ENCODE peak calls at places on chromosome X, in ten cellular contexts. P is PC-9, E is kidney epithelial cell, F is gastrocnemius medialis, C is BJ, B is PC-3, Z is mucosa of descending colon, U is brain microvascular endothelial cell, T is ovary, X is uterus. A is an unnamed sample.

GRCh38 chrX:69318651-69319305 is 153.5 kb upstream of the PJA1 start:
- DNase-seq in X (no peak), C (no peak), U (no peak), P (no peak), B (no peak), F (no peak), Z (no peak), T (no peak), E (no peak), A (no peak)

GRCh38 chrX:101602077-101602476 is 15.7 kb downstream of the ARMCX6 start:
- DNase-seq in X (no peak), Z (no peak), C (peak), F (no peak), E (no peak), B (no peak), U (no peak), P (no peak), T (no peak), A (no peak)

GRCh38 chrX:75547137-75547536 is 24.3 kb upstream of the ZDHHC15 start:
- DNase-seq in Z (no peak), E (no peak), U (no peak), T (no peak), B (no peak), C (no peak), X (no peak), P (no peak), F (no peak), A (no peak)

GRCh38 chrX:50206753-50207152 is 2.2 kb downstream of the CCNB3 start:
- DNase-seq in P (no peak), F (no peak), X (no peak), Z (no peak), E (no peak), B (no peak), T (no peak), U (no peak), C (no peak), A (no peak)

GRCh38 chrX:23765449-23765848 is 17.5 kb upstream of the SAT1 start:
- DNase-seq in E (no peak), B (peak), C (no peak), P (no peak), U (no peak), F (no peak), Z (no peak), T (no peak), X (no peak), A (no peak)

GRCh38 chrX:134244043-134244442 is 7.1 kb downstream of the CCDC160 start:
- DNase-seq in C (no peak), F (no peak), E (no peak), U (peak), P (peak), B (peak), X (no peak), Z (no peak), T (no peak), A (no peak)

GRCh38 chrX:38638952-38639529 is 77.7 kb downstream of the TSPAN7 start:
- DNase-seq in X (no peak), F (no peak), B (no peak), U (peak), Z (no peak), T (no peak), P (no peak), E (no peak), C (no peak), A (no peak)

GRCh38 chrX:85288992-85289723 is 45.4 kb downstream of the ZNF711 start:
- DNase-seq in X (no peak), B (no peak), Z (no peak), E (no peak), T (no peak), C (no peak), U (no peak), F (no peak), P (no peak), A (no peak)

GRCh38 chrX:140504371-140505324 is at the start of gene SOX3:
- DNase-seq in X (no peak), F (no peak), P (no peak), T (no peak), B (no peak), C (no peak), U (no peak), E (no peak), Z (no peak), A (no peak)

GRCh38 chrX:28693101-28693500 is 105.9 kb downstream of the IL1RAPL1 start:
- DNase-seq in C (no peak), P (no peak), Z (no peak), F (no peak), X (no peak), U (no peak), B (no peak), E (no peak), T (no peak), A (no peak)

GRCh38 chrX:81174286-81174685 is 27.4 kb downstream of the HMGN5 start:
- DNase-seq in P (no peak), X (no peak), T (no peak), U (no peak), E (no peak), F (no peak), C (no peak), B (peak), Z (no peak), A (no peak)

GRCh38 chrX:34859191-34859590 is 83.4 kb upstream of the FAM47B start:
- DNase-seq in E (no peak), P (no peak), Z (no peak), U (no peak), T (no peak), B (no peak), F (no peak), X (no peak), C (no peak), A (no peak)

GRCh38 chrX:44915361-44915868 is 42.4 kb downstream of the KDM6A start:
- DNase-seq in C (no peak), X (no peak), B (no peak), Z (no peak), U (no peak), P (no peak), F (no peak), T (no peak), E (no peak), A (no peak)

GRCh38 chrX:47623540-47624027 is 3.9 kb upstream of the SYN1 start:
- DNase-seq in Z (peak), U (peak), C (no peak), E (peak), X (no peak), T (peak), F (no peak), P (peak), B (no peak), A (peak)

GRCh38 chrX:114889454-114889853 is 128.0 kb downstream of the IL13RA2 start:
- DNase-seq in F (no peak), C (no peak), X (no peak), B (no peak), Z (no peak), E (no peak), U (no peak), P (no peak), T (no peak), A (no peak)

GRCh38 chrX:8737883-8738282 is 5.9 kb upstream of the ANOS1 start:
- DNase-seq in U (no peak), F (no peak), Z (no peak), C (no peak), T (no peak), P (no peak), B (no peak), X (no peak), E (no peak), A (no peak)

GRCh38 chrX:118271770-118272169 is 74.1 kb upstream of the WDR44 start:
- DNase-seq in P (no peak), U (peak), X (no peak), Z (no peak), E (no peak), B (no peak), C (no peak), F (no peak), T (no peak), A (no peak)

GRCh38 chrX:138777230-138777629 is 65.7 kb upstream of the FGF13 start:
- DNase-seq in Z (no peak), X (no peak), F (no peak), C (no peak), U (no peak), P (no peak), T (no peak), E (no peak), B (peak), A (no peak)

GRCh38 chrX:77668391-77669237 is 117.4 kb downstream of the ATRX start:
- DNase-seq in Z (no peak), X (no peak), E (peak), B (peak), F (no peak), C (no peak), P (no peak), U (peak), T (no peak), A (no peak)

GRCh38 chrX:68749426-68749825 is 79.4 kb upstream of the EFNB1 start:
- DNase-seq in P (no peak), U (no peak), Z (no peak), F (no peak), C (no peak), T (no peak), X (no peak), E (no peak), B (no peak), A (no peak)

GRCh38 chrX:67654301-67654700 is 110.5 kb downstream of the AR start:
- DNase-seq in P (no peak), T (no peak), Z (no peak), F (no peak), E (no peak), C (no peak), U (no peak), B (no peak), X (no peak), A (peak)

GRCh38 chrX:118717703-118718391 is 9.6 kb upstream of the IL13RA1 start:
- DNase-seq in E (no peak), Z (no peak), T (no peak), B (no peak), P (no peak), F (no peak), C (no peak), X (no peak), U (no peak), A (no peak)

GRCh38 chrX:109841869-109842579 is 109.0 kb upstream of the ACSL4 start:
- DNase-seq in F (no peak), C (no peak), X (no peak), Z (no peak), U (no peak), P (no peak), T (no peak), B (no peak), E (no peak), A (no peak)

GRCh38 chrX:132815643-132816042 is 142.8 kb downstream of the HS6ST2 start:
- DNase-seq in C (no peak), E (no peak), X (no peak), U (no peak), B (no peak), P (no peak), T (no peak), F (no peak), Z (no peak), A (no peak)

GRCh38 chrX:132615396-132616131 is 126.7 kb upstream of the MBNL3 start:
- DNase-seq in P (no peak), T (peak), X (peak), B (peak), E (no peak), F (no peak), Z (no peak), U (peak), C (no peak), A (peak)

GRCh38 chrX:154750301-154751120 is at the start of gene GAB3:
- DNase-seq in F (no peak), P (no peak), B (peak), E (no peak), C (no peak), T (no peak), Z (peak), X (no peak), U (no peak), A (peak)

GRCh38 chrX:17553451-17553850 is 178.5 kb downstream of the NHS start:
- DNase-seq in T (no peak), P (peak), F (no peak), Z (no peak), X (no peak), B (peak), C (peak), U (peak), E (no peak), A (no peak)

GRCh38 chrX:73683236-73683859 is 120.4 kb downstream of the CHIC1 start:
- DNase-seq in P (no peak), F (no peak), B (peak), X (no peak), U (peak), C (no peak), T (no peak), Z (no peak), E (no peak), A (no peak)

GRCh38 chrX:141176586-141177451 is at the start of gene LDOC1:
- DNase-seq in E (no peak), P (peak), T (peak), B (peak), X (peak), U (peak), F (peak), Z (peak), C (no peak), A (peak)

GRCh38 chrX:99798951-99799350 is 611.1 kb downstream of the PCDH19 start:
- DNase-seq in T (no peak), P (no peak), X (no peak), C (no peak), B (no peak), F (no peak), E (no peak), Z (no peak), U (no peak), A (no peak)

GRCh38 chrX:2595258-2595657 is 94.5 kb upstream of the DHRSX start:
- DNase-seq in X (no peak), U (no peak), T (no peak), F (no peak), Z (no peak), E (no peak), C (peak), P (no peak), B (no peak), A (no peak)

GRCh38 chrX:2679534-2680485 is 11.3 kb upstream of the CD99 start:
- DNase-seq in T (peak), Z (no peak), E (no peak), B (no peak), X (peak), P (no peak), F (no peak), C (no peak), U (no peak), A (no peak)

GRCh38 chrX:119067023-119067739 is 5.6 kb upstream of the CT47C1 start:
- DNase-seq in F (no peak), P (peak), Z (no peak), T (peak), B (peak), C (no peak), E (no peak), U (peak), X (peak), A (peak)

GRCh38 chrX:65706041-65706828 is 38.8 kb downstream of the MSN start:
- DNase-seq in U (peak), X (peak), P (peak), F (no peak), E (no peak), C (no peak), T (no peak), Z (no peak), B (peak), A (no peak)

GRCh38 chrX:130615941-130616340 is 214.2 kb downstream of the RBMX2 start:
- DNase-seq in U (no peak), P (no peak), X (no peak), F (no peak), Z (no peak), C (no peak), E (no peak), T (no peak), B (peak), A (no peak)

GRCh38 chrX:9352243-9352642 is 112.6 kb upstream of the TBL1X start:
- DNase-seq in X (no peak), Z (no peak), T (no peak), F (no peak), C (no peak), E (no peak), B (no peak), U (no peak), P (no peak), A (no peak)

DNA sequence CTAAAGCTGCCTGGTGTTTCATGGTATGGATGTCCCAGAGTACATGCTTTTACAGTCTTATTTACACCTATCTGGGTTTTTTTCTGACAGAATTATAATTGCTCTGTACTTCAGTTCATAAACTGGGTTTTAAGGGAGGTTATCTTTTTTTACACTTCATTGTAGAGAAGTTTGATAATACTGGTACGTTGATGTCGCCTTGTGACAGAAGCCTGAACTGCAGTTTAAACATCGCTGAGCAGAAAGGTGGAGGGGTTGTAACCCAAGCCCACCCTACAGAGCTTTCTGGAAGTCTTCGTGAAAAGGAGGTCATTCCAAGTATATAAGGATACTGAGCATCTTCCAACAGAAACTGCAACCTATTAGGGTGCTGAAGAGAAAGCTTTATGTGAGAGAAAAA is 46.4 kb downstream of the BEX1 start:
- DNase-seq in X (no peak), E (no peak), P (no peak), Z (no peak), C (no peak), B (peak), U (no peak), T (no peak), F (no peak), A (no peak)
- TF ChIP-seq CTCF in X (no peak), E (no peak), P (no peak), Z (no peak), C (peak), B (peak), U (peak), T (no peak), F (no peak), A (no peak)

DNA sequence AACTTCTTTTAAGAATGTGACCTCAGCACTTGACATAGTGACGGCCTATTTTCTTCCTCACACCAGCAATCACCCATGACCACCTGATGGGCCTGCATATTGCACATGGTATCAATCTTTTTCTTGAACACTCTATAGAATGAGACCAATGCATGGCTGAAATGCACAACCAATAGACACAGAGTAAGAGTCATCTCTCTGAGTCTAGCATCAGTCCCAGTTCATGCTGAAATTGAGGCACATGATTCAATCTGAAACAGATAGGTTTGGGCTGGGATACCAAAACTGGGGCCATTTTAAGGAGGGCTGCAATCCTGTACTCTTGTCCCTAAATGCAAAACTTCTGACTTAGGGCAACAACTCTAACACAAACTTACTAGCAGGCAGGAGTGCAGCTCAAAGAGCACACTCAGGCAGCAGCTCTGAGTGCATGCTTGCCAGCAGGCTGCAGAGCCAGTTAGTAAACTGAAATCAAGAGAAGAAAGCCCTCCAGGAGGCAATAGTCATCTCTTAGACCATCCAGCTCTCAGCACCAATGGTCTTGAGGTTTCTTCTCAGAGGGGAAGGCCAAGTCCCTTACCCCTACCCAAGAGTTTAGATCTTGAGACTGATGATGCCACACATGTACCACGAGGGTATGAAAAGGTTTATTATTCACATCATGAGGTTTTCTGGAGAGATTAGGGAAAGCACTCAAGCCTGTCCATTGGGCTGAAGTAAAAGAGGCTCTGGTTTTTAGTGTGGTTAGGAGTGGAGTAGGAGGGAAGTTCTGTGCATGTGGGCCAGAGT is 24.7 kb upstream of the GPR101 start:
- DNase-seq in Z (no peak), U (no peak), P (no peak), F (no peak), E (no peak), X (no peak), T (no peak), C (no peak), B (no peak), A (no peak)
- H3K4me3 ChIP-seq in Z (no peak), U (no peak), P (no peak), F (no peak), E (no peak), X (no peak), T (no peak), C (no peak), B (no peak), A (no peak)

DNA sequence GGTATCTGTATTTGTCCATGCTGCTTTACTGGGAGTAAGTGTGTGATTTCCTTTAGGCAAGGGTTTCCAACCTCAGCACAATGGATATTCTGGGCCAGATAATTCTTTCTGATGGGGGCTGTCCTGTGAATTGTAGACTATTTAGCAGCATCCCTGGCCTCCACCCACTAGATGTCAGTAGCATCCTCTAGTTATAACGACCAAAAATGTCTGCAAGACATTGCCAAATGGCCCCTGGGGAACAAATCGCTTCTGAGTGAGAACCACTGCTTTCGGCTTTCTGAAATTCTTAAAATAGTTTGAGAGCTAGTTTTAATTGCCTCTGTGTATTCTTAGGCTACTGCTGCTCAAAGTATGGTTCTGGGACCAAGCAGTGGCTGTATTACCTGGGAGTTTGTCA is 81.2 kb upstream of the GPM6B start:
- DNase-seq in X (peak), E (no peak), U (peak), P (no peak), C (no peak), F (no peak), Z (no peak), B (peak), T (no peak), A (no peak)
- TF ChIP-seq CTCF in X (no peak), E (peak), U (peak), P (peak), C (peak), F (no peak), Z (no peak), B (peak), T (no peak), A (no peak)

GRCh38 chrX:13086076-13086475 is 41.7 kb upstream of the FAM9C start:
- DNase-seq in E (no peak), P (no peak), T (no peak), U (no peak), C (no peak), F (no peak), X (no peak), Z (no peak), B (no peak), A (no peak)
- H3K4me3 ChIP-seq in E (no peak), P (no peak), T (no peak), U (no peak), C (no peak), F (no peak), X (no peak), Z (no peak), B (no peak), A (no peak)

DNA sequence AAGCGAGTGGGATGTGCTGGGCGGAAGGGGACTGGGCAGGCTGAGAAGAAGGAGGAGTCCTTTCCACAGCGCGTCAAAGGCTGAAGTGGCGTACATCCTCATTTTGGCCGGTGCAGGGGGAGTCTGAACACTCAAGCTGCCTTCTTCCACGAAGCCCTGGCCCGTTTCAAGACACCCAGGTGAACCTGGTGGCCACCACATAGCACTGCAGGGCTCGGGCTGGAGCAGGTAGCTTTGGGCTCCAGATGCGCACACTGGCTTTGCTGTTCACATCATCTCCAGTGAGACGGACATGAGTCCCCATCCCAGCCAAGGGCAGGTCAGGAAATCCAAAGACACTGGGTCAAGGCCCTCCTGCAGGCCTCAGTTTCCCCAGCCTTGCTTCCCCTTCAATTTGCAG is 30.3 kb downstream of the CCNQ start:
- DNase-seq in C (no peak), B (peak), F (no peak), U (no peak), T (no peak), E (no peak), X (no peak), Z (no peak), P (no peak), A (no peak)
- TF ChIP-seq CTCF in C (no peak), B (peak), F (no peak), U (peak), T (no peak), E (no peak), X (no peak), Z (no peak), P (peak), A (no peak)